ENCODE peak calls at places on chromosomes 7 and 10, in five cellular contexts. One of them, this sample, is unnamed.

GRCh38 chr10:15263657-15264323 is 95.3 kb upstream of the NMT2 start:
- DNase-seq in heart left ventricle: no peak
- DNase-seq in myocyte: no peak
- DNase-seq in activated CD4-positive, alpha-beta T cell treated with anti-CD3 and anti-CD28 coated beads, Interleukin-2, amount 10 ng/mL, durations not matched to agents 7 days and 5 days: no peak
- DNase-seq in WERI-Rb-1: no peak
- DNase-seq in this sample: no peak

GRCh38 chr7:55567495-55568070 is 4.7 kb downstream of the VOPP1 start:
- DNase-seq in WERI-Rb-1: no peak
- DNase-seq in heart left ventricle: no peak
- DNase-seq in activated CD4-positive, alpha-beta T cell treated with anti-CD3 and anti-CD28 coated beads, Interleukin-2, amount 10 ng/mL, durations not matched to agents 7 days and 5 days: no peak
- DNase-seq in myocyte: no peak
- DNase-seq in this sample: no peak

GRCh38 chr7:85820702-85821443 is 634.0 kb upstream of the SEMA3D start:
- DNase-seq in myocyte: no peak
- DNase-seq in WERI-Rb-1: no peak
- DNase-seq in activated CD4-positive, alpha-beta T cell treated with anti-CD3 and anti-CD28 coated beads, Interleukin-2, amount 10 ng/mL, durations not matched to agents 7 days and 5 days: no peak
- DNase-seq in heart left ventricle: no peak
- DNase-seq in this sample: no peak

GRCh38 chr7:149245244-149245643 is 5.8 kb downstream of the ZNF212 start:
- DNase-seq in myocyte: no peak
- DNase-seq in WERI-Rb-1: no peak
- DNase-seq in activated CD4-positive, alpha-beta T cell treated with anti-CD3 and anti-CD28 coated beads, Interleukin-2, amount 10 ng/mL, durations not matched to agents 7 days and 5 days: no peak
- DNase-seq in heart left ventricle: no peak
- DNase-seq in this sample: no peak

GRCh38 chr7:96887426-96887825 is 117.9 kb upstream of the DLX6 start:
- DNase-seq in myocyte: no peak
- DNase-seq in WERI-Rb-1: no peak
- DNase-seq in heart left ventricle: no peak
- DNase-seq in activated CD4-positive, alpha-beta T cell treated with anti-CD3 and anti-CD28 coated beads, Interleukin-2, amount 10 ng/mL, durations not matched to agents 7 days and 5 days: no peak
- DNase-seq in this sample: no peak

GRCh38 chr10:99698504-99699080 is 33.3 kb downstream of the COX15 start:
- DNase-seq in activated CD4-positive, alpha-beta T cell treated with anti-CD3 and anti-CD28 coated beads, Interleukin-2, amount 10 ng/mL, durations not matched to agents 7 days and 5 days: no peak
- DNase-seq in WERI-Rb-1: no peak
- DNase-seq in heart left ventricle: no peak
- DNase-seq in myocyte: no peak
- DNase-seq in this sample: no peak

GRCh38 chr7:46908770-46909169 is 673.1 kb downstream of the TNS3 start:
- DNase-seq in activated CD4-positive, alpha-beta T cell treated with anti-CD3 and anti-CD28 coated beads, Interleukin-2, amount 10 ng/mL, durations not matched to agents 7 days and 5 days: no peak
- DNase-seq in myocyte: peak
- DNase-seq in WERI-Rb-1: no peak
- DNase-seq in heart left ventricle: no peak
- DNase-seq in this sample: no peak

GRCh38 chr7:129466796-129467195 is 32.6 kb downstream of the STRIP2 start:
- DNase-seq in WERI-Rb-1: no peak
- DNase-seq in myocyte: peak
- DNase-seq in activated CD4-positive, alpha-beta T cell treated with anti-CD3 and anti-CD28 coated beads, Interleukin-2, amount 10 ng/mL, durations not matched to agents 7 days and 5 days: no peak
- DNase-seq in heart left ventricle: no peak
- DNase-seq in this sample: no peak

GRCh38 chr7:68730871-68731403 is 867.3 kb upstream of the AUTS2 start:
- DNase-seq in heart left ventricle: no peak
- DNase-seq in WERI-Rb-1: no peak
- DNase-seq in myocyte: no peak
- DNase-seq in activated CD4-positive, alpha-beta T cell treated with anti-CD3 and anti-CD28 coated beads, Interleukin-2, amount 10 ng/mL, durations not matched to agents 7 days and 5 days: no peak
- DNase-seq in this sample: no peak

GRCh38 chr10:16965740-16966447 is 148.7 kb upstream of the RSU1 start:
- DNase-seq in heart left ventricle: no peak
- DNase-seq in activated CD4-positive, alpha-beta T cell treated with anti-CD3 and anti-CD28 coated beads, Interleukin-2, amount 10 ng/mL, durations not matched to agents 7 days and 5 days: no peak
- DNase-seq in WERI-Rb-1: no peak
- DNase-seq in myocyte: peak
- DNase-seq in this sample: peak

GRCh38 chr10:121308046-121308445 is 290.2 kb downstream of the FGFR2 start:
- DNase-seq in heart left ventricle: no peak
- DNase-seq in WERI-Rb-1: no peak
- DNase-seq in myocyte: no peak
- DNase-seq in activated CD4-positive, alpha-beta T cell treated with anti-CD3 and anti-CD28 coated beads, Interleukin-2, amount 10 ng/mL, durations not matched to agents 7 days and 5 days: no peak
- DNase-seq in this sample: no peak

GRCh38 chr10:43204943-43205671 is 61.8 kb downstream of the RASGEF1A start:
- DNase-seq in activated CD4-positive, alpha-beta T cell treated with anti-CD3 and anti-CD28 coated beads, Interleukin-2, amount 10 ng/mL, durations not matched to agents 7 days and 5 days: peak
- DNase-seq in WERI-Rb-1: peak
- DNase-seq in heart left ventricle: peak
- DNase-seq in myocyte: peak
- DNase-seq in this sample: peak

GRCh38 chr7:47345754-47346377 is 236.0 kb downstream of the TNS3 start:
- DNase-seq in myocyte: no peak
- DNase-seq in WERI-Rb-1: no peak
- DNase-seq in heart left ventricle: no peak
- DNase-seq in activated CD4-positive, alpha-beta T cell treated with anti-CD3 and anti-CD28 coated beads, Interleukin-2, amount 10 ng/mL, durations not matched to agents 7 days and 5 days: no peak
- DNase-seq in this sample: no peak

GRCh38 chr7:69599879-69600764 is 1.8 kb downstream of the AUTS2 start:
- DNase-seq in activated CD4-positive, alpha-beta T cell treated with anti-CD3 and anti-CD28 coated beads, Interleukin-2, amount 10 ng/mL, durations not matched to agents 7 days and 5 days: no peak
- DNase-seq in myocyte: no peak
- DNase-seq in heart left ventricle: no peak
- DNase-seq in WERI-Rb-1: peak
- DNase-seq in this sample: no peak

GRCh38 chr7:91582799-91583230 is 297.7 kb downstream of the MTERF1 start:
- DNase-seq in activated CD4-positive, alpha-beta T cell treated with anti-CD3 and anti-CD28 coated beads, Interleukin-2, amount 10 ng/mL, durations not matched to agents 7 days and 5 days: no peak
- DNase-seq in WERI-Rb-1: no peak
- DNase-seq in myocyte: no peak
- DNase-seq in heart left ventricle: no peak
- DNase-seq in this sample: no peak

GRCh38 chr7:30470783-30471182 is 7.8 kb downstream of the NOD1 start:
- DNase-seq in heart left ventricle: peak
- DNase-seq in activated CD4-positive, alpha-beta T cell treated with anti-CD3 and anti-CD28 coated beads, Interleukin-2, amount 10 ng/mL, durations not matched to agents 7 days and 5 days: no peak
- DNase-seq in WERI-Rb-1: no peak
- DNase-seq in myocyte: peak
- DNase-seq in this sample: no peak

GRCh38 chr7:14836571-14837189 is 65.9 kb downstream of the DGKB start:
- DNase-seq in myocyte: peak
- DNase-seq in WERI-Rb-1: no peak
- DNase-seq in activated CD4-positive, alpha-beta T cell treated with anti-CD3 and anti-CD28 coated beads, Interleukin-2, amount 10 ng/mL, durations not matched to agents 7 days and 5 days: no peak
- DNase-seq in heart left ventricle: peak
- DNase-seq in this sample: no peak

GRCh38 chr10:118856106-118856505 is 101.3 kb upstream of the CACUL1 start:
- DNase-seq in myocyte: no peak
- DNase-seq in activated CD4-positive, alpha-beta T cell treated with anti-CD3 and anti-CD28 coated beads, Interleukin-2, amount 10 ng/mL, durations not matched to agents 7 days and 5 days: no peak
- DNase-seq in heart left ventricle: no peak
- DNase-seq in WERI-Rb-1: no peak
- DNase-seq in this sample: no peak

GRCh38 chr7:16786257-16786656 is 18.5 kb downstream of the AGR2 start:
- DNase-seq in activated CD4-positive, alpha-beta T cell treated with anti-CD3 and anti-CD28 coated beads, Interleukin-2, amount 10 ng/mL, durations not matched to agents 7 days and 5 days: no peak
- DNase-seq in WERI-Rb-1: no peak
- DNase-seq in heart left ventricle: no peak
- DNase-seq in myocyte: no peak
- DNase-seq in this sample: no peak

GRCh38 chr7:131057015-131057518 is 270.6 kb upstream of the MKLN1 start:
- DNase-seq in myocyte: peak
- DNase-seq in WERI-Rb-1: no peak
- DNase-seq in heart left ventricle: no peak
- DNase-seq in activated CD4-positive, alpha-beta T cell treated with anti-CD3 and anti-CD28 coated beads, Interleukin-2, amount 10 ng/mL, durations not matched to agents 7 days and 5 days: peak
- DNase-seq in this sample: no peak

GRCh38 chr10:29559996-29560395 is 74.8 kb downstream of the SVIL start:
- DNase-seq in activated CD4-positive, alpha-beta T cell treated with anti-CD3 and anti-CD28 coated beads, Interleukin-2, amount 10 ng/mL, durations not matched to agents 7 days and 5 days: no peak
- DNase-seq in myocyte: peak
- DNase-seq in WERI-Rb-1: no peak
- DNase-seq in heart left ventricle: no peak
- DNase-seq in this sample: no peak

This sample was measured in ascending aorta.